ENCODE peak calls at places on chromosomes 7 and 10, in four cellular contexts. D is NT2/D1, T is MM.1S, S is SK-N-SH. H is an unnamed sample.

GRCh38 chr10:43069597-43069996 is 7.3 kb upstream of the RET start:
- DNase-seq in S (peak; percentile 63), D (no peak), T (no peak), H (no peak)

GRCh38 chr10:1308415-1308814 is 252.2 kb downstream of the WDR37 start:
- DNase-seq in T (no peak), D (no peak), S (no peak), H (no peak)

GRCh38 chr7:158057446-158057845 is 530.2 kb downstream of the PTPRN2 start:
- DNase-seq in D (no peak), S (no peak), T (no peak), H (no peak)

GRCh38 chr10:83352588-83352987 is 786.7 kb upstream of the GHITM start:
- DNase-seq in D (no peak), T (no peak), S (no peak), H (no peak)

GRCh38 chr10:132110713-132111112 is 45.0 kb downstream of the JAKMIP3 start:
- DNase-seq in S (no peak), D (no peak), T (no peak), H (no peak)

GRCh38 chr7:5232874-5233273 is 42.8 kb downstream of the WIPI2 start:
- DNase-seq in T (no peak), D (no peak), S (no peak), H (no peak)

GRCh38 chr10:90579602-90580242 is 278.1 kb downstream of the HTR7 start:
- DNase-seq in S (no peak), D (peak; percentile 1), T (no peak), H (peak; percentile 52)

GRCh38 chr10:86757110-86757790 is 831 bp downstream of the BMPR1A start:
- DNase-seq in D (no peak), T (no peak), S (no peak), H (peak; percentile 65)

GRCh38 chr7:141157138-141157765 is 83.4 kb downstream of the TMEM178B start:
- DNase-seq in D (no peak), S (no peak), T (no peak), H (no peak)

GRCh38 chr7:41052736-41053135 is 650.2 kb downstream of the INHBA start:
- DNase-seq in T (no peak), S (no peak), D (no peak), H (no peak)

GRCh38 chr7:11552676-11553075 is 279.3 kb downstream of the THSD7A start:
- DNase-seq in D (no peak), T (no peak), S (no peak), H (no peak)

GRCh38 chr10:30538086-30538485 is 91.5 kb downstream of the LYZL2 start:
- DNase-seq in T (no peak), D (no peak), S (no peak), H (peak; percentile 27)

GRCh38 chr10:95697429-95697828 is 3.7 kb upstream of the TCTN3 start:
- DNase-seq in S (no peak), T (no peak), D (no peak), H (no peak)

GRCh38 chr7:149725916-149726315 is 47.5 kb downstream of the ZNF467 start:
- DNase-seq in S (no peak), D (no peak), T (no peak), H (no peak)

GRCh38 chr7:141563956-141564623 is 12.9 kb downstream of the AGK start:
- DNase-seq in S (no peak), D (no peak), T (peak; percentile 42), H (no peak)

GRCh38 chr7:92854501-92855238 is 18.3 kb upstream of the CDK6 start:
- DNase-seq in S (no peak), T (peak; percentile 78), D (no peak), H (no peak)

DNA sequence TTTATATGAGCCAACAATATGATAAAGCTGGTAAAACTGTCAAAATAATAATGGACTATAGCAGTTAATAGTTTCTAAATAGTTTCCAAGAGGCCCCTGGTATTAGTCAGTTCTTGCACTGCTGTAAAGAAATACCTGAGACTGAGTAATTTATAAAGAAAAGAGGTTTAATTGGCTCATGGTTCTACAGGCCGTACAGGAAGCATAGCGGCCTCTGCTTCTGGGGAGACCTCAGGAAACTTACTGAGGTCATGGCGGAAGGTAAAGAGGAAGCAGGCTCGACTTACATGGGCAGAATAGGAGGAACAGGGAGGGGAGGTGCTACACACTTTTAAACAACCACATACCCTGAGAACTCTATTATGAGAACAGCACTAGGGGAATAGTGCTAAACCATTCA is 104.6 kb downstream of the PPP1R9A start:
- DNase-seq in T (no peak), S (no peak), D (no peak), H (no peak)
- H3K9ac ChIP-seq in T (no peak overlapping the region), S (no peak overlapping the region), D (no peak overlapping the region), H (no peak overlapping the region)

GRCh38 chr7:130135208-130136205 is 65.2 kb downstream of the KLHDC10 start:
- DNase-seq in D (no peak), S (no peak), T (no peak), H (peak; percentile 45)
- H3K9ac ChIP-seq in D (no peak overlapping the region), S (no peak overlapping the region), T (no peak overlapping the region), H (no peak overlapping the region)

DNA sequence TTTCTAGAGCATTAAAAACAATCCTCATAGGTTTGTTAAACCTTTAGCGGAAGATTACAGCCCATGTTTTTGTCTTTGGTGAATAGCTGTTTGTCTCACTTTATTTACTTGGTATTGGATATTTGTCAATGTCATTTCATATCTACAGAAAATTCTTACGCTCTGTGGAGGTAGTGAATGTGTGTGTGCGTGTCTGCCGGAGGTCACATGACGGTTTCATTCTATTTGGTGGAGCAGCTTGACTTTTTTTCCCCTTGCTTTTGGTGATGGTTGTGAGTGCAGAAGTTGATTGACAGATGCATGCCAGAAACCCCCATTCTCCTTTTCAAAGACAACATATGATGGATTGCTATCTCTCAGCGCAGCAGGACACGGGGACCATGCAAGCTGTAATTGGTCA is at the start of gene POU6F2:
- DNase-seq in D (no peak), T (no peak), S (no peak), H (no peak)
- H3K9ac ChIP-seq in D (peak within 1 kb of the TSS; percentile 39), T (no peak within 1 kb of the TSS), S (no peak within 1 kb of the TSS), H (no peak within 1 kb of the TSS)

GRCh38 chr10:80170641-80171040 is 34.7 kb downstream of the ANXA11 start:
- DNase-seq in T (no peak), S (no peak), D (no peak), H (no peak)

GRCh38 chr10:80170026-80170425 is 35.3 kb downstream of the ANXA11 start:
- DNase-seq in D (no peak), T (no peak), S (no peak), H (no peak)

GRCh38 chr10:80172896-80173295 is 32.4 kb downstream of the ANXA11 start:
- DNase-seq in S (no peak), D (no peak), T (no peak), H (no peak)

GRCh38 chr10:80173441-80173840 is 31.9 kb downstream of the ANXA11 start:
- DNase-seq in S (no peak), D (no peak), T (no peak), H (no peak)

DNA sequence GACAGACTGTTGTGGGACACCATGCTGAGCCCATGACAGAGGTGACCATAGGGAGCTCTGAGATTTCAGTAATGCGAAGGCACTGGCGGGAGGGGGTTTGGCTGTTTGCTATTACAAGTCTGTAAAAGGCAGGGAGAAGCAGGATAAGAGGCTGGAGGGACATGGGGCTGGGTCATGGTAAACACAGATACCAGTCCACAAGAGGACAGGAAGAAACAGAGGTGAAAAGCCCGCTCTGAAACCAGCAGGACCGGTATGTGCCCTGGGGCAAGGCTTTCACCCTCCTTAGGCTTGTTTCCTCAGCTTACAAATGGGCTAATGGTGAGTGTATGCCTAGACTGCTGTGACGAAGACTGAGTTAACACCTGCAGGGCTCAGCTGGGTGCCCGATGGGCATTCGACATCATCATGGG is 34.1 kb downstream of the ANXA11 start:
- DNase-seq in D (no peak), S (no peak), T (no peak), H (no peak)
- H3K9ac ChIP-seq in D (no peak overlapping the region), S (no peak overlapping the region), T (no peak overlapping the region), H (no peak overlapping the region)

GRCh38 chr10:35379226-35380137 is 43.2 kb downstream of the CCNY start:
- DNase-seq in S (no peak), D (no peak), T (no peak), H (peak; percentile 88)

GRCh38 chr10:35375091-35375765 is 38.9 kb downstream of the CCNY start:
- DNase-seq in S (no peak), D (no peak), T (no peak), H (peak; percentile 47)

GRCh38 chr10:35377050-35377723 is 40.9 kb downstream of the CCNY start:
- DNase-seq in D (no peak), S (no peak), T (no peak), H (no peak)

GRCh38 chr10:35382096-35382495 is 45.8 kb downstream of the CCNY start:
- DNase-seq in D (no peak), S (no peak), T (no peak), H (no peak)

DNA sequence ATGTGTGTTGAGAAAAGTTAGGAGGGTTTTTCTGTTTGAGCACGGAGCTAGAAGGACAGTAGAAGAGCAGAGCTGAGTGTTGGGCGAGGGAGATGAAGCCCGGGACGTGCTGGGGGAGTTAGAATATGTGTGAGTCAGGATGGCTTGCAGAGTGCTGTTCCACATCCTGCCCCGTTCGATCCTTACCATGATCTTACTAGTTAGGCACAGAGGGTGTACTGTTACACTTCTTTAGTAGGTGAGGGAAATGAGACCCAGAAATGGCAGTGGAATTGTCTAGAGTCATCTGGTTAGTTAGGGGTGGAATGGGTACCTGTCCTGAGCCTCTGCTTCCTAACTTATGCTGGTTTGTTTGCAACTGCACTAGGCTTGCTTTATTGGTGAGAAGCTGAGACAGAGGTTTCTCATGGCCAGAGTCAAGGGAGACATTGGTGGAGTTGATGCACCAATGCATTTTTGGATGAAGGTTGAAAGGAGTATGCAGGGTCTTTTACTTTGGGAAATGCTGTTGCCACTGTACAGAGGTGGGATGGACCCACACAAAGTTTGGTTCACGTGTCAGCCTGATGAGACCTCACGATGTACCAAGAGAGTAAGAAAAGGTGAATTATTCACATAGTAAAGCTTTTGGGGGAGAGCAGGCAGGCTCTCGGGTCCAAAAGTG is 42.4 kb downstream of the CCNY start:
- DNase-seq in T (no peak), S (no peak), D (no peak), H (peak; percentile 60)
- H3K9ac ChIP-seq in T (no peak overlapping the region), S (no peak overlapping the region), D (no peak overlapping the region), H (no peak overlapping the region)

GRCh38 chr7:16092711-16093110 is 328.6 kb downstream of the CRPPA start:
- DNase-seq in D (no peak), S (no peak), T (no peak), H (no peak)

GRCh38 chr7:16089191-16089590 is 332.1 kb downstream of the CRPPA start:
- DNase-seq in S (no peak), T (no peak), D (no peak), H (no peak)

GRCh38 chr7:16089801-16090200 is 331.5 kb downstream of the CRPPA start:
- DNase-seq in T (no peak), S (no peak), D (no peak), H (no peak)

GRCh38 chr7:16094651-16095050 is 326.7 kb downstream of the CRPPA start:
- DNase-seq in D (no peak), T (no peak), S (no peak), H (no peak)

DNA sequence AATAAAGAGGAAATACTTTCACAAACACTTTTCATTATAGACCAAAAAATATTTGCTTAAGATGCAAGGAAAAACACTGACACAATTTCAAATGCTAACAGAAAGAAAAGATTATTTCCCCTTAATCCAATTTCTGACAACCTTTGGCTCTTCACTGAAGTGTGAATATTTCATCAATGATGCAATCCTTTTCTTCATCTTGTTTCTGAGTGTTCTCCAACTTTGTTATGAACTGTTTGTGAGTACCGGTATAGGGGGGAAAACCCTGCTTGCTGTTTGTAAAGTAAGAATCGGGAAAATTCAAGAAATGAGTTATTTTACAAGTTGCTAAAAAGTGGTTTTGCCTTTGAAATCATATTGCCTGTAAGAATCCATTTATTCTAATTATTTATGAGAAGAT is 329.4 kb downstream of the CRPPA start:
- DNase-seq in D (no peak), S (no peak), T (no peak), H (no peak)
- H3K9ac ChIP-seq in D (no peak overlapping the region), S (no peak overlapping the region), T (no peak overlapping the region), H (no peak overlapping the region)